ENCODE peak calls at places on chromosomes 11 and 22, in seven cellular contexts. U is HFF-Myc, P is thyroid gland, J is choroid plexus epithelial cell, H is BJ, W is astrocyte of the cerebellum, F is kidney epithelial cell. A is an unnamed sample.

GRCh38 chr11:134537296-134537695 is 125.3 kb upstream of the B3GAT1 start:
- DNase-seq in F (no peak), J (no peak), H (no peak), U (no peak), P (peak), W (no peak), A (no peak)

GRCh38 chr11:30109774-30110173 is 92.9 kb upstream of the KCNA4 start:
- DNase-seq in H (no peak), U (no peak), F (no peak), P (no peak), W (no peak), J (no peak), A (no peak)

GRCh38 chr11:15629690-15630321 is 515.1 kb downstream of the INSC start:
- DNase-seq in P (no peak), H (no peak), J (peak), F (no peak), W (no peak), U (no peak), A (no peak)

GRCh38 chr11:111765984-111766833 is at the start of gene PPP2R1B:
- DNase-seq in J (peak), H (no peak), W (peak), P (peak), F (peak), U (peak), A (peak)

GRCh38 chr11:61061081-61061826 is 41.0 kb upstream of the CD5 start:
- DNase-seq in F (no peak), P (no peak), J (peak), U (no peak), H (no peak), W (no peak), A (peak)

GRCh38 chr11:96358321-96358720 is 15.3 kb upstream of the MAML2 start:
- DNase-seq in U (no peak), W (no peak), H (no peak), F (no peak), J (no peak), P (no peak), A (no peak)

GRCh38 chr22:41762980-41763779 is 37.3 kb upstream of the CCDC134 start:
- DNase-seq in P (no peak), J (peak), W (no peak), F (no peak), H (no peak), U (no peak), A (no peak)

GRCh38 chr11:102879801-102880200 is 5.0 kb upstream of the MMP12 start:
- DNase-seq in H (no peak), U (no peak), W (no peak), P (no peak), J (no peak), F (no peak), A (no peak)

GRCh38 chr22:17235149-17235655 is 16.0 kb upstream of the ADA2 start:
- DNase-seq in J (no peak), U (no peak), H (no peak), P (no peak), W (no peak), F (no peak), A (no peak)

GRCh38 chr11:12731841-12732336 is 57.7 kb downstream of the TEAD1 start:
- DNase-seq in F (no peak), W (no peak), H (peak), P (no peak), U (no peak), J (no peak), A (peak)

GRCh38 chr11:60840711-60841430 is 1.0 kb upstream of the CCDC86 start:
- DNase-seq in J (peak), H (peak), U (peak), F (peak), P (peak), W (peak), A (peak)

GRCh38 chr22:37189011-37189466 is 992 bp upstream of the C1QTNF6 start:
- DNase-seq in F (no peak), W (no peak), P (no peak), J (no peak), H (no peak), U (no peak), A (peak)

GRCh38 chr11:35242843-35243242 is 103.9 kb downstream of the CD44 start:
- DNase-seq in J (no peak), P (no peak), H (no peak), F (no peak), U (no peak), W (no peak), A (no peak)

GRCh38 chr11:58805065-58805464 is 39.4 kb downstream of the GLYATL2 start:
- DNase-seq in H (no peak), W (no peak), F (no peak), P (no peak), U (no peak), J (no peak), A (peak)

DNA sequence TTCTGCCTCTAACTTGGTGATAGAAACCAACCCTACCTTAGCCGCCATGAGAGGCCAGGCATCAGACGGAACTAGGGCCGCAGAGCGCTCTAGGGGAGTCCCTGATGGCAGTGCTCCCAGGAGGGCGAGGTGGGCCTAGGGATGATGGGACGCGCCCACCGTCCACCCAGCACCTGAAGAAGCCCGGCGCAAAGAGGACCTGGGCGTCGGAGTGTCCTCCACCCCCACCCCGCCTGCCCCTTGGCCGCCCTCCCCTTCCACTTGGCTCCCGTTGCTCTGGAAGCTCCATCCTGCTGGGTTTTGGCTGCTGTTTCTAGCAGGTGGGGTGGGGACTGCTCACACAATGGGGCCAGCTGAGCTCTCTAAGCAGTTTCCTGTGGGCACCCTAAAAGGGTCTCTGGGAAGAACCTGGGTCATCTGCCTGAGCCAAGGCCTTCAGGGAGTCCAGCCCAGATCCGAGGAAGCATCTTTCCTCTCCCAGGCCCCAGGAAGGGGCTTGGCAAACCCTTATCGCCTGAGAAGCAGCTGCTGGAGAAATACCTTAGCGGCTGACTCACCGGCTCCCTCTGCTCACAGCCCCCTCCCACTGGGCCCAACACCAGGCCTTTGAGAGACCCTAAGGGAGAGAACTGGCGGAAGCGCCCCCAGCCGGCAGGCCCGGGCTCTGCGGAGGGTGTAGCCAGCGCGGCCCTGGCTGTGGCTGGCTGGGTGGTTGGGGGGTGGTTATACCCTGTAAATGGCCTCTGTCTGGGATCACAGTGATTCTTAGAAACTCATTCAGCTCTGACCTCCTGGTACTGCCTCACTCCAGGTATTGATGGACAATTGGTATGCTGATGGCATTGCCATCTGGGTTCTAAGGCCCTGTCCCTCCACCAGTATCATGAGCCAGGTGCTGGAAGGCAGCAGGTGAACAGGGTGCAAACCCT is 19.3 kb downstream of the CREB3L1 start:
- DNase-seq in P (no peak), J (peak), U (peak), H (no peak), F (no peak), W (peak), A (peak)
- TF ChIP-seq CTCF in P (no peak), J (peak), U (peak), H (peak), F (peak), W (peak), A (peak)

DNA sequence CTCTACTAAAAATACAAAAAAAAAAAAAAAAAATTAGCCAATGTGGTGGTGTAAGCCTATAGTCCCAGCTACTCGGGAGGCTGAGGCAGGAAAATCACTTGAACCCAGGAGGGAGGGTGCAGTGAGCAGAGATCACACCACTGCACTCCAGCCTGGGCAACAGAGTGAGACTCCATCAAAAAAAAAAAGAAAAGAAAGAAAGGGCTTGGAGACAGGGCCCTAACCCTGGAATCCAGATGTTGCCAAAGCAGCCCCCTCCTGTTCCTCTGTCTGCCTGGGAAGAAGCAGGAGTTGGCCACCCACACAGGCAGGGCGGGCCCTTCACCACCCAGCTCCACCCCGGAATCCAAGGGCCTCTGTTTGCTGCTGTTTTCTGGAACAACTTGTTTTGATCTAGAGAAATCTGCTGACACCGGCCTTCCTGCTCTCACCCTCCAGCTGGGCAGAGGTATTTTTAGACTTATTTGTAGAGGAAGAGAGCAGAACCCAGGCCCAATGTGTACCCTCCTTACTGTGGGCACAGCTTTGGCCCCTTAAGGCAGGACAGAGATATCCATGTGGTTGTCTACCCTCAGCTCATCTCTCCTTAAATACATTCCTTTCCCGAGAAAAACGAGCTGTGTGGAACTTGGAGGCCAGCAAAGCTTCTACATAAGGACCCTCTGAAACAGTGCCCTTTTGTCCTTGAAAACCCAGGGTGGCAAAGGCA is 2.7 kb upstream of the NEAT1 start:
- DNase-seq in F (peak), P (peak), W (peak), H (peak), U (peak), J (peak), A (peak)
- H3K4me3 ChIP-seq in F (no peak), P (peak), W (peak), H (peak), U (peak), J (no peak), A (peak)

GRCh38 chr11:44348114-44348513 is 38.2 kb upstream of the ALX4 start:
- DNase-seq in J (no peak), U (no peak), W (no peak), F (no peak), P (no peak), H (no peak), A (no peak)

GRCh38 chr11:44351006-44351660 is 41.2 kb upstream of the ALX4 start:
- DNase-seq in J (no peak), H (no peak), F (no peak), P (no peak), W (no peak), U (no peak), A (no peak)

GRCh38 chr11:44348721-44349120 is 38.8 kb upstream of the ALX4 start:
- DNase-seq in F (no peak), J (no peak), P (no peak), U (no peak), H (no peak), W (no peak), A (no peak)

GRCh38 chr11:44349328-44349727 is 39.4 kb upstream of the ALX4 start:
- DNase-seq in F (no peak), P (no peak), U (no peak), H (no peak), W (no peak), J (no peak), A (no peak)

DNA sequence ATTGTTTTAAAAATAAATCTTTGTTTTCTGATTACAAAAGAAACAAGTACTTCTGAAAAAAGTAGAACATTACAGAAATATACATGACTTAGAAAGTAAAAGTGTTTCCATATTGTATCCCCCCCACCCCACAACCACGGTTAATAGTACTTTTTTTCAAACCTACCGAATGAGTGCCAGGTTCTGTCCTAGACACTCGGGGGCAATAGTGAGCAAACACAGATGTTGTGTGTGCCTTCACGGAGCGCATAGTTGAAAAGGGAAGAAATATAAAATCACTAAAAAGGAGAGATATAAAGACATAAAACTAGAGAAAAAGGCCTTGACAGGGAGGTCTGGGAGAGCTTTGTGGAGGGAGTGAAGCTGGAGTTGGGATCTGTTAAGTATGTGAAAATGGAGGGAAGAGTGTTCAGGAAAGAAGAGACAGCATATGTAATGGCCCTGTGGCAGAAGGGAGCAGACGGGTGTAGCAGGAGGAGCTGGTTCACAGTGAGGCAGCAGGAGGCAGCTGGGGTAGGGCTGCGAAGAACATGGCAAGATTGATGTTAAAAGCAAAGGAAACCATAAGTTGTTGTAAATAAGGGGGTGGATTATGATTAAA is 42.1 kb upstream of the ALX4 start:
- DNase-seq in J (peak), U (no peak), H (no peak), P (no peak), W (no peak), F (no peak), A (no peak)
- TF ChIP-seq CTCF in J (peak), U (no peak), H (no peak), P (no peak), W (peak), F (peak), A (peak)

GRCh38 chr11:63764712-63765631 is 3.6 kb downstream of the ZFTA start:
- DNase-seq in W (no peak), J (peak), F (no peak), H (no peak), U (no peak), P (peak), A (no peak)
- H3K4me3 ChIP-seq in W (no peak), J (no peak), F (no peak), H (no peak), U (no peak), P (no peak), A (no peak)

DNA sequence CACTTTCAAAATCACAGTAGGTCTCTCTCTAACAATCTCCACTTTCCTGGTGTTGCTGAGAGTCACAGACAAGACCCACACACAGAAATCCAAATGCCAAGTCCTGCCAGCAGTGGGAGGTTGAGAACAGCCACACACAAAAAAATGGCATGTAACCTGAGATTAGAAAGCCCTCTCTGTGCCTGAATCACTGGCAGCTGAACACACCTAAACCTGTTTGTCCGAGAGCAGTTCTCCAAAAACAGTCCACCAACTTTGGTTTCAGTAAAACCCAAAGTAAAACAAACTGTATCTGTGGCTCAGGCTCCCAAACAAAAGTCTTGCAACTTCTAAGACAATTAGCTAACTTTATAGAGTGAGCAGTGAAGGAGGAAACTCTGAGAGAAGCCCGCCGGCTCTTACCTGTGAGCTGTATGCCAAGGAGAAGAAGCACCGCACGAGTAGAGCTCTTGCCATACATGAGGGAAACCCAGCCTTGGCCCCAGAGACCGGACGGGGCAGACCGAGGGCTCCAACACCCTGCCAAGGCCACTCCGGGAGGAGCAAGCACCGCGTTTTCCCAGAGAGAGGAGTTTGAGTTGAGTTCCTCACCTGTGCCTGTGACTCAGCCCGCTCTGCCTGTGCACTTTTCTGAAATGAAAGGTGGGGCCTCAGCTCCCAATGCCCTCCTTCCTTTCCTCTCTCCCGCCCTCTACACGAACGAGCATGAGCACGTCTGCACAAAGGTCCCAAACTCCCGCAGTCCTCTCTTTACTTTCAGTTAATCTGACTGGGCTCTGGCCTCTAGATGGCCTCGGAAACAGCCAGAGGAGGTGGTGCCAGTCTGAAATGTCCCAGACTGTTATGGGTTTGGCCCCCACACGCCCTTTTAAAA is at the start of gene MPZL2:
- DNase-seq in H (no peak), P (peak), U (no peak), W (no peak), J (no peak), F (no peak), A (no peak)
- TF ChIP-seq CTCF in H (no peak), P (no peak), U (no peak), W (no peak), J (no peak), F (no peak), A (no peak)

GRCh38 chr11:119361056-119361787 is 14.7 kb upstream of the MFRP start:
- DNase-seq in W (no peak), H (peak), F (peak), U (no peak), J (peak), P (peak), A (peak)
- H3K4me3 ChIP-seq in W (no peak), H (no peak), F (no peak), U (no peak), J (no peak), P (no peak), A (no peak)

GRCh38 chr11:67662806-67663514 is 11.5 kb downstream of the ALDH3B2 start:
- DNase-seq in H (no peak), F (no peak), W (no peak), P (no peak), U (no peak), J (no peak), A (no peak)

GRCh38 chr11:67663515-67664212 is 10.8 kb downstream of the ALDH3B2 start:
- DNase-seq in W (no peak), P (no peak), U (no peak), H (no peak), F (no peak), J (no peak), A (no peak)

GRCh38 chr11:67664213-67664585 is 10.2 kb downstream of the ALDH3B2 start:
- DNase-seq in P (no peak), W (no peak), H (no peak), U (no peak), J (no peak), F (no peak), A (no peak)

GRCh38 chr11:67664696-67665536 is 9.5 kb downstream of the ALDH3B2 start:
- DNase-seq in F (no peak), W (no peak), H (no peak), J (no peak), U (no peak), P (no peak), A (no peak)

GRCh38 chr11:67662142-67662805 is 11.7 kb upstream of the ACY3 start:
- DNase-seq in J (no peak), U (no peak), W (no peak), F (no peak), H (no peak), P (no peak), A (no peak)
- TF ChIP-seq CTCF in J (no peak), U (no peak), W (no peak), F (no peak), H (no peak), P (no peak), A (no peak)

GRCh38 chr11:76768091-76769047 is 14.8 kb upstream of the TSKU start:
- DNase-seq in P (peak), H (no peak), W (no peak), U (no peak), F (no peak), J (no peak), A (peak)
- H3K4me3 ChIP-seq in P (no peak), H (no peak), W (no peak), U (no peak), F (no peak), J (no peak), A (no peak)